ENCODE peak calls at places on chromosomes 6 and 20, in nine cellular contexts. A is NCI-H446; S is mammary epithelial cell; D is amniotic stem cell; G is B cell; E is activated CD4-positive, alpha-beta T cell treated with anti-CD3 and anti-CD28 coated beads for 1 hour; B is SJSA1; N is kidney epithelial cell; H is fibroblast of the aortic adventitia. Y is an unnamed sample.
A peak's percentile ranks its signal among the peaks of the same experiment; 100 is the strongest.

GRCh38 chr20:61161649-61162210 is 90.3 kb upstream of the CDH4 start:
- DNase-seq in A (no peak), S (no peak), D (no peak), G (no peak), E (no peak), B (no peak), N (no peak), H (peak; percentile 6), Y (no peak)

GRCh38 chr6:9178066-9178465 is 742.7 kb upstream of the SLC35B3 start:
- DNase-seq in A (no peak), S (no peak), D (no peak), G (no peak), E (no peak), B (no peak), N (peak; percentile 41), H (no peak), Y (no peak)

GRCh38 chr6:132298344-132298949 is 102.8 kb downstream of the MOXD1 start:
- DNase-seq in A (peak; percentile 51), S (peak; percentile 23), D (peak; percentile 25), G (peak; percentile 69), E (no peak), B (no peak), N (no peak), H (peak; percentile 76), Y (peak; percentile 48)

GRCh38 chr6:34630040-34630439 is 66.5 kb downstream of the ILRUN start:
- DNase-seq in A (no peak), S (peak; percentile 89), D (peak; percentile 65), G (no peak), E (no peak), B (peak; percentile 49), N (peak; percentile 72), H (peak; percentile 94), Y (no peak)

GRCh38 chr20:38110525-38111178 is 54.4 kb downstream of the TGM2 start:
- DNase-seq in A (no peak), S (no peak), D (no peak), G (no peak), E (no peak), B (peak; percentile 25), N (no peak), H (no peak), Y (no peak)

GRCh38 chr20:53738039-53738944 is 144.7 kb upstream of the ZNF217 start:
- DNase-seq in A (peak; percentile 66), S (peak; percentile 78), D (no peak), G (no peak), E (no peak), B (peak; percentile 77), N (peak; percentile 93), H (no peak), Y (peak; percentile 73)

GRCh38 chr20:29079769-29080690 is 2177.4 kb upstream of the DEFB115 start:
- DNase-seq in A (no peak), S (no peak), D (no peak), G (no peak), E (no peak), B (no peak), N (no peak), H (peak; percentile 20), Y (no peak)

GRCh38 chr6:113591896-113592827 is 265.0 kb upstream of the MARCKS start:
- DNase-seq in A (peak; percentile 8), S (no peak), D (no peak), G (no peak), E (no peak), B (no peak), N (no peak), H (peak; percentile 57), Y (peak; percentile 42)

GRCh38 chr6:108883172-108883571 is 35.0 kb downstream of the ARMC2 start:
- DNase-seq in A (no peak), S (no peak), D (no peak), G (no peak), E (no peak), B (no peak), N (no peak), H (no peak), Y (no peak)

GRCh38 chr6:111596784-111597183 is 8.9 kb downstream of the TRAF3IP2 start:
- DNase-seq in A (no peak), S (no peak), D (no peak), G (no peak), E (no peak), B (no peak), N (no peak), H (no peak), Y (no peak)

GRCh38 chr6:46053034-46053933 is 37.6 kb upstream of the CLIC5 start:
- DNase-seq in A (no peak), S (no peak), D (no peak), G (no peak), E (no peak), B (no peak), N (no peak), H (peak; percentile 37), Y (peak; percentile 18)

GRCh38 chr6:79446006-79446405 is 91.2 kb downstream of the LCA5 start:
- DNase-seq in A (no peak), S (no peak), D (no peak), G (no peak), E (no peak), B (no peak), N (no peak), H (no peak), Y (no peak)

GRCh38 chr6:53410508-53411258 is 61.9 kb upstream of the ELOVL5 start:
- DNase-seq in A (peak; percentile 9), S (peak; percentile 13), D (no peak), G (peak; percentile 74), E (peak; percentile 37), B (no peak), N (no peak), H (peak; percentile 56), Y (peak; percentile 24)

GRCh38 chr20:38927902-38928578 is 1.8 kb downstream of the FAM83D start:
- DNase-seq in A (peak; percentile 31), S (peak; percentile 46), D (no peak), G (no peak), E (no peak), B (no peak), N (no peak), H (no peak), Y (no peak)

GRCh38 chr6:6386010-6386409 is 65.5 kb upstream of the F13A1 start:
- DNase-seq in A (no peak), S (peak; percentile 6), D (no peak), G (no peak), E (no peak), B (no peak), N (no peak), H (no peak), Y (no peak)

GRCh38 chr6:158225767-158226166 is 57.6 kb downstream of the GTF2H5 start:
- DNase-seq in A (no peak), S (no peak), D (no peak), G (no peak), E (no peak), B (no peak), N (no peak), H (no peak), Y (no peak)

GRCh38 chr20:62792182-62792939 is 3.9 kb upstream of the MRGBP start:
- DNase-seq in A (no peak), S (peak; percentile 60), D (no peak), G (no peak), E (no peak), B (no peak), N (no peak), H (peak; percentile 15), Y (no peak)

GRCh38 chr20:32507998-32508774 is 76.9 kb downstream of the NOL4L start:
- DNase-seq in A (no peak), S (no peak), D (no peak), G (no peak), E (no peak), B (no peak), N (no peak), H (no peak), Y (no peak)

GRCh38 chr6:132072271-132072670 is 121.1 kb upstream of the CCN2 start:
- DNase-seq in A (no peak), S (no peak), D (no peak), G (no peak), E (no peak), B (no peak), N (no peak), H (no peak), Y (no peak)

GRCh38 chr20:63311186-63311832 is 18.3 kb downstream of the COL20A1 start:
- DNase-seq in A (no peak), S (no peak), D (no peak), G (no peak), E (no peak), B (no peak), N (no peak), H (no peak), Y (no peak)

GRCh38 chr20:34709044-34709835 is 5.1 kb downstream of the TP53INP2 start:
- DNase-seq in A (peak; percentile 65), S (peak; percentile 32), D (peak; percentile 69), G (peak; percentile 81), E (peak; percentile 55), B (peak; percentile 55), N (no peak), H (peak; percentile 52), Y (peak; percentile 80)

GRCh38 chr6:34709386-34709785 is 12.8 kb upstream of the ILRUN start:
- DNase-seq in A (peak; percentile 94), S (no peak), D (no peak), G (no peak), E (no peak), B (no peak), N (no peak), H (peak; percentile 90), Y (peak; percentile 80)

GRCh38 chr6:170269151-170269872 is 21.6 kb downstream of the DLL1 start:
- DNase-seq in A (no peak), S (no peak), D (no peak), G (no peak), E (no peak), B (no peak), N (no peak), H (no peak), Y (no peak)

Y was measured in mucosa of gallbladder.